ENCODE peak calls at places on chromosome 14, in eight cellular contexts. V is Peyer's patch; P is lung; S is CD4-positive, CD25-positive, alpha-beta regulatory T cell; K is pancreas; L is mesenchymal stem cell; W is CD8-positive, alpha-beta T cell; U is tibial nerve. X is an unnamed sample. For H3K4me1, the result is how much of the 10 kb centered on the place peaks cover.

GRCh38 chr14:91119556-91120311 is 5.9 kb downstream of the DGLUCY start:
- DNase-seq in S (no peak), U (no peak), V (no peak), K (no peak), L (peak), P (no peak), W (no peak), X (peak)

GRCh38 chr14:38108681-38109080 is 99.0 kb upstream of the SSTR1 start:
- DNase-seq in K (no peak), V (no peak), W (no peak), S (no peak), U (no peak), P (no peak), L (peak), X (no peak)

GRCh38 chr14:95784137-95784536 is 70.2 kb upstream of the TCL1A start:
- DNase-seq in P (no peak), S (peak), V (no peak), K (no peak), W (no peak), L (no peak), U (no peak), X (no peak)

GRCh38 chr14:99601301-99601945 is 2.6 kb downstream of the CCDC85C start:
- DNase-seq in L (no peak), P (peak), V (no peak), U (no peak), K (no peak), S (no peak), W (no peak), X (no peak)

GRCh38 chr14:85528080-85528881 is 1.7 kb upstream of the FLRT2 start:
- DNase-seq in S (no peak), P (no peak), W (no peak), K (no peak), U (no peak), L (peak), V (no peak), X (no peak)

GRCh38 chr14:91246051-91246852 is 1.7 kb upstream of the GPR68 start:
- DNase-seq in S (peak), L (no peak), K (no peak), U (no peak), P (no peak), V (peak), W (peak), X (no peak)

GRCh38 chr14:85911044-85911443 is 381.1 kb downstream of the FLRT2 start:
- DNase-seq in W (no peak), U (no peak), L (no peak), P (no peak), K (no peak), V (no peak), S (no peak), X (no peak)

GRCh38 chr14:104434214-104435076 is 145.1 kb upstream of the C14orf180 start:
- DNase-seq in V (no peak), K (peak), P (no peak), U (no peak), L (no peak), W (no peak), S (no peak), X (no peak)

GRCh38 chr14:36241183-36241582 is 64.7 kb upstream of the PTCSC3 start:
- DNase-seq in L (no peak), W (no peak), V (no peak), K (no peak), P (no peak), U (no peak), S (no peak), X (no peak)

GRCh38 chr14:31987691-31988090 is 89.4 kb upstream of the ARHGAP5 start:
- DNase-seq in L (no peak), S (no peak), P (no peak), U (no peak), W (no peak), V (no peak), K (no peak), X (no peak)

GRCh38 chr14:63405715-63406114 is 87.0 kb upstream of the GPHB5 start:
- DNase-seq in W (no peak), P (no peak), U (no peak), K (no peak), L (no peak), S (no peak), V (no peak), X (no peak)

GRCh38 chr14:58864751-58865519 is 227.2 kb downstream of the DACT1 start:
- DNase-seq in K (no peak), U (no peak), P (no peak), L (peak), W (no peak), S (no peak), V (no peak), X (no peak)

GRCh38 chr14:71143391-71144290 is 236.4 kb downstream of the PCNX1 start:
- DNase-seq in U (no peak), P (no peak), V (peak), L (peak), K (no peak), S (peak), W (peak), X (no peak)

GRCh38 chr14:99255621-99256482 is 16.1 kb downstream of the BCL11B start:
- DNase-seq in L (no peak), K (no peak), V (no peak), S (peak), W (no peak), U (no peak), P (no peak), X (no peak)

GRCh38 chr14:30725763-30726162 is 103.6 kb downstream of the SCFD1 start:
- DNase-seq in K (no peak), L (peak), U (no peak), S (no peak), W (no peak), V (no peak), P (no peak), X (no peak)

GRCh38 chr14:85279407-85279806 is 250.5 kb upstream of the FLRT2 start:
- DNase-seq in L (no peak), V (no peak), P (no peak), W (no peak), S (no peak), K (no peak), U (no peak), X (no peak)

GRCh38 chr14:55523321-55523720 is 56.7 kb upstream of the KTN1 start:
- DNase-seq in L (no peak), V (no peak), P (no peak), S (no peak), K (no peak), W (no peak), U (no peak), X (no peak)

GRCh38 chr14:101972126-101972785 is 7.9 kb downstream of the DYNC1H1 start:
- DNase-seq in W (no peak), K (no peak), L (peak), U (peak), P (peak), S (no peak), V (no peak), X (peak)

GRCh38 chr14:22378181-22378580 is 210.8 kb downstream of the DAD1 start:
- DNase-seq in K (no peak), S (no peak), L (no peak), U (no peak), V (no peak), P (no peak), W (no peak), X (no peak)

GRCh38 chr14:32078794-32079663 is 1.9 kb downstream of the ARHGAP5 start:
- DNase-seq in U (no peak), K (no peak), V (no peak), W (no peak), P (no peak), S (peak), L (peak), X (no peak)

GRCh38 chr14:34713122-34713680 is 1.2 kb downstream of the CFL2 start:
- DNase-seq in W (no peak), L (no peak), V (no peak), U (no peak), P (no peak), K (no peak), S (no peak), X (no peak)

GRCh38 chr14:23172096-23172495 is 11.4 kb downstream of the SLC7A8 start:
- DNase-seq in V (no peak), S (no peak), W (no peak), P (no peak), L (no peak), K (no peak), U (no peak), X (no peak)

GRCh38 chr14:99201351-99202073 is 70.5 kb downstream of the BCL11B start:
- DNase-seq in L (no peak), V (no peak), P (no peak), K (no peak), U (no peak), S (no peak), W (peak), X (no peak)

GRCh38 chr14:78921856-78922255 is 751.7 kb downstream of the NRXN3 start:
- DNase-seq in U (no peak), K (no peak), V (no peak), S (no peak), W (no peak), L (peak), P (no peak), X (no peak)

GRCh38 chr14:76953196-76953945 is 75.1 kb downstream of the IRF2BPL start:
- DNase-seq in U (peak), L (peak), V (peak), K (peak), S (peak), W (peak), P (peak), X (peak)

GRCh38 chr14:89719371-89720075 is 235.0 kb downstream of the EFCAB11 start:
- DNase-seq in U (no peak), W (no peak), K (no peak), L (no peak), S (no peak), V (peak), P (no peak), X (no peak)

GRCh38 chr14:70919774-70920173 is 12.5 kb downstream of the PCNX1 start:
- DNase-seq in W (peak), K (no peak), U (no peak), V (no peak), S (no peak), P (no peak), L (peak), X (no peak)

GRCh38 chr14:29724991-29725390 is 202.7 kb downstream of the PRKD1 start:
- DNase-seq in V (no peak), L (peak), W (no peak), S (no peak), U (no peak), K (no peak), P (peak), X (no peak)

GRCh38 chr14:53327716-53328115 is 174.6 kb upstream of the DDHD1 start:
- DNase-seq in K (no peak), W (no peak), S (no peak), V (no peak), U (no peak), P (no peak), L (peak), X (no peak)

GRCh38 chr14:53902307-53902706 is 54.3 kb downstream of the BMP4 start:
- DNase-seq in W (no peak), S (no peak), V (no peak), K (no peak), U (no peak), L (peak), P (no peak), X (no peak)

GRCh38 chr14:103388664-103389063 is 3.4 kb downstream of the MARK3 start:
- DNase-seq in V (no peak), L (no peak), S (no peak), P (no peak), W (no peak), K (no peak), U (no peak), X (no peak)

GRCh38 chr14:94322648-94323570 is at the start of gene SERPINA6:
- DNase-seq in P (no peak), L (no peak), K (no peak), W (no peak), S (no peak), V (no peak), U (no peak), X (no peak)

GRCh38 chr14:78022059-78022458 is 148.1 kb upstream of the NRXN3 start:
- DNase-seq in U (no peak), K (peak), S (peak), V (no peak), L (no peak), W (no peak), P (peak), X (no peak)

DNA sequence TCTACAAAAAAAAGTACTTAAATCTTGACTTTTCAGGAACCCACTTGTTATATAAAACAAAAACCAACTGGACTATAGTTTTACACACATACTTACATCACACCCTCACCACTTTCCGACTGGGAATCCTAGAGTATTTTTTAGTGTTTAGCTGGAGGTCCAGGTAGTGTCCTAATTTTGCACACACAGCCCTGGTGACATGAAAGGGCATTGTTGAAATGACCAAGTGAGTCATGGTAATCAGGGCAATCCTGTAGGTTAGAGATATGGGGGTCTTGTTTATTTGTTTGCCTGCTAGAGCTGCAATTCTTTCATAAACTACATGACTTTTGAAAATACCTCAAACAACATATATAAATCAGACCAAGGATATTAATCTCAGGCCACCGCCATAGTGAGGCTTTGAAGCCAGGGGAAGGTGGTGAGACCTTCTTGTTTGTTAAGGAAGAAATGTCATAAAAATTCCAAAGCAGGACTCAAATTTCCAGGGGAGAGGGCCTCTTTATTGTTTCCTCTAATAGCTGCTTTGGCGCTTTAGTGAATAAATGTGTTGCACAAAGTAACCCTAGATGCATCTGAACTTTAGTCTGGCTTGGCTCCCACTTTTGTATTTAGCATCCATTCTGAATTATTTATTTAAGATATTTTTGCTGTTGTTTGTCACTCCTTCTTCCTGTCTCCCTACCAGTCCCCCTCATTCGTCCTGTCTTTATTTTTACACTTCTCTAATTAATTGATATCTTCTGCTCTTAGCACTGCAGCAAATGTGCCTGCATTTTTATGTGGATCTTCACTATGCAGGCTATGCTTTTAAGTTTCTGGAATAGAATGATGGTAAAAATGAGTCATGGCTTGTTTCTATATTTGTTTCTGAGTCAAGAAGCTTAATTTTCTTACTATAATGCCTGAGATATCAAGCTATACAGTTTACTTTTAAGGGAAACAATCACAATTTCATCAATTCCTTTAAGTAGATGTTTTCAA is 430.2 kb downstream of the RAD51B start:
- DNase-seq in L (peak), S (no peak), V (no peak), W (no peak), P (no peak), K (no peak), U (no peak), X (no peak)
- H3K4me1 ChIP-seq in L (under half), S (under half), V (under half), W (under half), P (under half), K (half or more), U (half or more), X (under half)

GRCh38 chr14:88316521-88316920 is 6.5 kb downstream of the KCNK10 start:
- DNase-seq in S (no peak), P (no peak), W (no peak), L (no peak), V (no peak), U (no peak), K (no peak), X (no peak)
- H3K4me1 ChIP-seq in S (under half), P (under half), W (under half), L (under half), V (under half), U (under half), K (under half), X (under half)

DNA sequence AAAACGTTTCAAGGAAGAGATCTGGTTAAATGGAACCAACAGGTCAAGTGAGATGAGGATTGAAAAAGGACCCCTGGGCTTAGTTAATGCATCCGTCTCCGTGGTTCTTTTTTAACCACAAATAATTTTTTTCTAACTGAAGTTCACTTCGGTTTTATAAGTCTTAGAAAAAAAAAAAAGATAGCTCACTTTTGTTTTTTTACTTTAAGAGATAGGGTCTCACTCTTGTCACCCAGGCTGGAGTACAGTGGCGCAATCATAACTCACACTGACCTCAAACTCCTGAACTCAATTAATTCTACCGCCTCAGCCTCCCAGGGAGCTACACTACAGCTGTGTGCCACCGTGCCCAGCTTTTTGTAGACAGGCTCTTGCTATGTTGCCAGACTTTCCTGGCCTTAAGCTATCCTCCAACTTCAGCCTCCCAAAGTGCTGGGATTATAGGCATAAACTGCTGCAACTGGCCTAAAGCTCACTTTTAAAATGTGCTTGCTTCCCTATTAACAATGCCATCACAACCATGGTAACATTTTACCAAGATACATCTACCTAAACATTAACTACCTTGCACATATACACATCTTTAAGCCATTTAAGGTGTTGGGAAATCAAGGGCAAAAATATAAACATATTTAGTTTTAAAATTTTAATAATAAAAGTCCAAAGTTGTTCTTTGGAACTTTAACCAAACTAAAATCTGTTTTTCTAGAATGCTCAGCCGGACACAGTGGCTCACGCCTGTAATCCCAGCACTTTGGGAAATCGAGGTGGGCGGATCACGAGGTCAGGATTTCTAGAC is 11.6 kb downstream of the HNRNPC start:
- DNase-seq in S (no peak), P (no peak), V (no peak), K (no peak), W (no peak), L (peak), U (no peak), X (no peak)
- H3K4me1 ChIP-seq in S (half or more), P (under half), V (under half), K (under half), W (half or more), L (under half), U (half or more), X (half or more)

GRCh38 chr14:65210118-65210826 is 108.0 kb upstream of the MAX start:
- DNase-seq in L (peak), P (no peak), U (no peak), V (peak), K (no peak), S (peak), W (no peak), X (no peak)
- H3K4me1 ChIP-seq in L (under half), P (under half), U (under half), V (under half), K (under half), S (under half), W (under half), X (under half)

DNA sequence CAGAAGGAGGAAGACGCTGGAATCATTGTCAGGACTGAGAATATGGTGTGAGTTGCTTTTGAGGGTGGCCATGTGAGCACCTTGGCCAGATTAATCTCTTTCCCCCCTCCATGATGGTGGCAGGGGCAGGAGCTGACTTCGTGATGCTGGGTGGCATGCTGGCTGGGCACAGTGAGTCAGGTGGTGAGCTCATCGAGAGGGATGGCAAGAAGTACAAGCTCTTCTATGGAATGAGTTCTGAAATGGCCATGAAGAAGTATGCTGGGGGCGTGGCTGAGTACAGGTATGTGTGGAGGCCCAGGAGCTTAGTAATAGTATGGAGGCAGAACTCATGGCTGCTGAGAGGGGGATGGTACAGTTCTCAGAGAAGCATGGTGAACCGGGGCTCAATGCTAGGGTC is 4.3 kb downstream of the TINF2 start:
- DNase-seq in S (no peak), L (no peak), V (no peak), U (no peak), K (no peak), P (no peak), W (no peak), X (peak)
- H3K4me1 ChIP-seq in S (under half), L (under half), V (under half), U (half or more), K (under half), P (under half), W (under half), X (half or more)

GRCh38 chr14:105478624-105479305 is 4.1 kb downstream of the CRIP2 start:
- DNase-seq in S (no peak), U (no peak), K (no peak), V (no peak), P (no peak), W (no peak), L (no peak), X (no peak)
- H3K4me1 ChIP-seq in S (half or more), U (half or more), K (under half), V (under half), P (under half), W (half or more), L (half or more), X (half or more)

GRCh38 chr14:68950111-68950510 is 29.0 kb downstream of the ACTN1 start:
- DNase-seq in K (no peak), L (peak), W (no peak), S (no peak), P (no peak), V (no peak), U (no peak), X (no peak)
- H3K4me1 ChIP-seq in K (half or more), L (half or more), W (half or more), S (under half), P (half or more), V (under half), U (half or more), X (half or more)

X was measured in tibial artery.